ENCODE peak calls at places on chromosomes 7 and 10, in five cellular contexts. S is CD8-positive, alpha-beta T cell; Y is mammary epithelial cell; B is gastrocnemius medialis; X is tibial nerve. N is an unnamed sample.

GRCh38 chr7:50396856-50397255 is 53.3 kb downstream of the FIGNL1 start:
- DNase-seq in X (no peak), S (no peak), B (no peak), Y (no peak), N (no peak)

GRCh38 chr10:131494451-131494850 is 182.9 kb upstream of the TCERG1L start:
- DNase-seq in B (no peak), X (no peak), Y (no peak), S (no peak), N (no peak)

GRCh38 chr7:102412548-102412947 is 16.4 kb downstream of the PRKRIP1 start:
- DNase-seq in Y (no peak), S (no peak), X (no peak), B (peak), N (no peak)

GRCh38 chr10:104642311-104643022 is 1.4 kb downstream of the SORCS3 start:
- DNase-seq in X (peak), S (no peak), B (no peak), Y (no peak), N (peak)

GRCh38 chr7:28405662-28406061 is 6.7 kb upstream of the CREB5 start:
- DNase-seq in Y (peak), B (peak), S (no peak), X (peak), N (peak)

GRCh38 chr7:33707427-33707826 is 197.9 kb upstream of the BMPER start:
- DNase-seq in Y (no peak), B (no peak), X (no peak), S (no peak), N (no peak)

GRCh38 chr7:92682767-92683539 is 92.8 kb upstream of the FAM133B start:
- DNase-seq in X (no peak), Y (no peak), S (no peak), B (no peak), N (no peak)

GRCh38 chr10:75229961-75230360 is 5.8 kb downstream of the COMTD1 start:
- DNase-seq in Y (no peak), B (no peak), S (no peak), X (no peak), N (no peak)

GRCh38 chr10:49562893-49563292 is 24.0 kb upstream of the ERCC6 start:
- DNase-seq in B (no peak), S (no peak), Y (no peak), X (no peak), N (no peak)

GRCh38 chr7:128892521-128893250 is 17.8 kb downstream of the KCP start:
- DNase-seq in X (no peak), S (no peak), Y (no peak), B (no peak), N (no peak)

GRCh38 chr10:24428410-24428782 is 219.5 kb downstream of the KIAA1217 start:
- DNase-seq in S (no peak), X (no peak), Y (peak), B (no peak), N (no peak)

GRCh38 chr7:43585521-43585920 is 2.6 kb downstream of the STK17A start:
- DNase-seq in B (no peak), Y (peak), X (no peak), S (no peak), N (no peak)

GRCh38 chr7:149285581-149285975 is 23.6 kb downstream of the ZNF783 start:
- DNase-seq in X (no peak), Y (no peak), B (no peak), S (no peak), N (no peak)

GRCh38 chr7:20219446-20220292 is 2.5 kb upstream of the MACC1 start:
- DNase-seq in X (peak), B (peak), S (peak), Y (peak), N (peak)

GRCh38 chr10:29166713-29167112 is 122.2 kb upstream of the LYZL1 start:
- DNase-seq in S (no peak), X (no peak), B (no peak), Y (no peak), N (no peak)

GRCh38 chr10:56346845-56347415 is 14.1 kb downstream of the ZWINT start:
- DNase-seq in X (no peak), S (no peak), B (no peak), Y (peak), N (no peak)

GRCh38 chr7:111029574-111030357 is 61.2 kb upstream of the LRRN3 start:
- DNase-seq in Y (no peak), S (no peak), X (peak), B (no peak), N (peak)

GRCh38 chr10:51389415-51390342 is 309.7 kb downstream of the CSTF2T start:
- DNase-seq in Y (peak), X (no peak), S (no peak), B (no peak), N (no peak)

GRCh38 chr10:11180228-11180627 is 162.6 kb downstream of the CELF2 start:
- DNase-seq in S (peak), X (no peak), Y (no peak), B (no peak), N (no peak)

GRCh38 chr7:85479918-85480658 is 293.2 kb upstream of the SEMA3D start:
- DNase-seq in Y (peak), X (no peak), S (no peak), B (no peak), N (no peak)

GRCh38 chr10:85611746-85612377 is 754.7 kb downstream of the GRID1 start:
- DNase-seq in X (no peak), B (no peak), Y (no peak), S (no peak), N (peak)

GRCh38 chr10:18340496-18341051 is 200.3 kb downstream of the CACNB2 start:
- DNase-seq in B (no peak), Y (no peak), X (no peak), S (no peak), N (no peak)

GRCh38 chr10:63588436-63589180 is 67.4 kb downstream of the REEP3 start:
- DNase-seq in Y (peak), S (no peak), X (no peak), B (no peak), N (no peak)

GRCh38 chr10:118809821-118810220 is 55.1 kb upstream of the CACUL1 start:
- DNase-seq in B (no peak), X (no peak), S (no peak), Y (no peak), N (no peak)

DNA sequence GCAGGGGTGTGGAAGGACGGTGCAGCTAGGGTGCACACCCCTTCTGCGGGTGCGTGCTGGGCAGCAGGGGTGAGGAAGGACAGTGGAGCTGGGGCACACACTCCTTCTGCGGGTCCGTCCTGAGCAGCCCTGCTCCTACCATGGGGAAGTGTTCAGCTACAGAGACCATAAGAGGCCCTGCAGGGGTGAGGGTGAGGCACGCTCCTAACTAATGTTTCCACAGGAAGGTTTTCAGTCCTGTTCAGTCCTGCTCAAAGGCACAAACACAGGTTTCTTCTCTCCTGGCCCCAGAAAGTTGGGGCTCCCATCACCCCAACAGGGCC is 3.3 kb upstream of the ADAM8 start:
- DNase-seq in Y (no peak), X (no peak), S (no peak), B (no peak), N (no peak)
- H3K27ac ChIP-seq in Y (no peak), X (no peak), S (no peak), B (no peak), N (no peak)

DNA sequence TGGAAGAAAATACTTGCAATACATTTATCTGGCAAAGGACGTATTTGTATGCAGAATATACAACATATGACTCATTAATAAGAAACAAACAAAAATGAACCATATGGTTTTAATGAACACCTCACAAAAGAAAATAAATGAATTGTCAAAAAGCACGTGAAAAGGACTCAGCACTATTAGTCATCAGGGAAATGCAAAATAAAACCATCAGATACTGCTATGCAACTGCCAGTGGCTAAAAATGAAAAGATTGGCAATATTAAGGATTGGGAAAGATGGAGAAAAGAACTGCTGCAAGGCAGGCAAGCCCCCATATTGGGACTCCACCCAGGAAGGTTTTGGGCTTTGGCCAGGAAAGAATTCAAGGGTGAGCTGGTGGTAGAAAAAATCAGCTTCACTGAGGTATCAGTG is 72.8 kb downstream of the CUBN start:
- DNase-seq in S (no peak), B (no peak), X (no peak), Y (peak), N (no peak)
- H3K27ac ChIP-seq in S (no peak), B (no peak), X (no peak), Y (no peak), N (no peak)

GRCh38 chr10:14476641-14477407 is 146.1 kb upstream of the FRMD4A start:
- DNase-seq in S (no peak), X (no peak), Y (peak), B (no peak), N (no peak)
- H3K27ac ChIP-seq in S (no peak), X (no peak), Y (no peak), B (no peak), N (no peak)

DNA sequence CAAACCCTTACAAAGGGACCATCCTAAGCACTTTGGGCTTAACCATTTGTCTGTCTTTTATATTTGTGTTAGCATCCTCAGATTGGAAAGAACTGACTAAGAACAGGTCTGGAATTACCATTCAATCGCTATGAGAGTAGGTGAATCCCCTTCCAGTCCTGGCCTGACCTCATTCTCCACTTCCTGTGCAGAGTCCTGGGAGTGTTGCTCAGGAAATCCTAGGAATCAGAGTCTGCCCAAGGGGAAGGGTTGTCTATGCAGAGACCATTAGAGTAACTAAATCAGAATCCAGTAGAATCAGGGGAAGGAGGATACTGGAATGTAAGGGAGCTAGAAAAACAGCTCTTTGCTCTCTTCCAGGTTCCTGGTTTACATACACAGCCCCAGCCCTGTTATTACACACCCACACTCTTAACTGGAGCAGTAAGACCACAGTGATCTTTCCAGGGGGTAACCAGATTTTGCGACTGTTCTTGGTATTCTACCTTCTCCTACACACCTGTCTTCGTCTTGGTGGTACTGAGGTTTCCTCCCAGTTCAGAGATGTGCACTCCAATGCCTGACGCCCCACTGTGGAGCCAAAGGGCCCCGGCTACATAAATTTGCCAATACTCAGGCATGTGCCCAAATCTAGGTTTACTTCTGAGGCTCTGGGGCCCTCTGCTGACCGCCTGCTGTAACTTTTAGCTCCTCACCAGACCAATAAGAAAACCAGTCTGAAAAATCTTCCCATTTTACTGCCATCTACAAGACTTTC is 103.7 kb downstream of the RNF216 start:
- DNase-seq in B (peak), X (peak), S (no peak), Y (peak), N (peak)
- H3K27ac ChIP-seq in B (no peak), X (no peak), S (no peak), Y (peak), N (peak)

DNA sequence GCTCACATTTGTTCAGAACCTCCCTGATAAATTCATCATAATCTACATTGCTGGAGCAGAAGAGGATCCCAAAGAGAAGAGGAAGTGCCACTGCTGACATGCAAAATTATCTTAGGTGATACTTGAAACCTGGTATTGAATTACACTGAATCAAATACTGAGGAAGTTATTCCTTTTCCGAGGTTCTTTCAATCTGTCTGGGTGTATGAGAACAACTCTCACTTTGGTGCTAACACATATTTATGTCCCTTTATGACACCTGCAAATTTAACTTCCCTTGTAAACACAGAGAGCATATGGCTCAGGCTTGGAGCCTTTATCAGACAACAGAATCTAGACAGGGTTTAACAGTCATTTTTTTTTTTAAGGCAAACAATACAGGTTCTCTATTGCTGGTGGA is 131.4 kb downstream of the SRPK2 start:
- DNase-seq in X (no peak), S (no peak), Y (no peak), B (no peak), N (no peak)
- H3K27ac ChIP-seq in X (no peak), S (no peak), Y (no peak), B (peak), N (no peak)

DNA sequence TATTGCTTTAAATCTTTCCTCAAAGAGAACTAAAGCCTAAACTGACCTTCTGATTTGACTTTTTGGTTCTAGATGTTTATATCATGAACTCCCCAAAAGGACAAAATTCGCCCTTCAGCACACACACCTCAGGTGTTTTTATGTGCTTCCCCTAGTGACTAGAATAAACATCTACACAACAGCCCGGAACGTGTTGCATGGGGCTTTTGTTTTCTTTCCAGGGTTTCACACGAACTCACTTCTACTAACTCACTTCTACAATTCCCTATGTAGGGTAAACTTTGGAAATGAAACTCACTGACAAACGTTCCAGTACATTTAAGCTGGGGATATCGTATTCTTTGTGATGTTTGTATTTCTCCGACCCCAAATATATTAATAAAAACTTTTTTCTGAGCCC is 1.4 kb downstream of the TRA2A start:
- DNase-seq in Y (peak), S (no peak), X (no peak), B (no peak), N (no peak)
- H3K27ac ChIP-seq in Y (peak), S (peak), X (no peak), B (peak), N (peak)

GRCh38 chr10:119919271-119919670 is 26.7 kb downstream of the SEC23IP start:
- DNase-seq in X (no peak), Y (no peak), S (no peak), B (no peak), N (no peak)

GRCh38 chr10:119917777-119918176 is 25.2 kb downstream of the SEC23IP start:
- DNase-seq in B (no peak), X (no peak), Y (no peak), S (no peak), N (no peak)

DNA sequence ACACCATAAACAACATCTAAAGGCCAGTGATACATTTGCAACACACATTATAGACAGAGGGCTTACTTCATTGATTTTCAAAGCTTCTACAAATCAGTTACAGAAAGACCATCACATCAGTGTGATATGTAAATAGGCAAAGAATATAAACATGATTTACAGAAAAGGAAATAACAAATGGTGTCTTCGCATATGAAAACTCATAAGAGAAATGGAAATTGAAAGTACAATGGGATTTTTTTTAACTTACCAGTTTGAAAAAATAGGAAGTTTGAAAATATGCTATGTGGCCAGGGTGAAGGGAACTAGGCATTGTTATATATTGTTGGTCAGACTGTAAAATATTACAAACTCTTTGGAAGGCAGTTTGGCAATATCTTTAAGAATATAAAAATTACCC is 27.3 kb downstream of the SEC23IP start:
- DNase-seq in S (no peak), X (no peak), B (no peak), Y (no peak), N (no peak)
- H3K27ac ChIP-seq in S (no peak), X (no peak), B (no peak), Y (no peak), N (no peak)